ENCODE peak calls at places on chromosomes 3 and 15, in five cellular contexts. U, R, Q, E and Y are unnamed samples. For H3K27me3 and H3K36me3, the result is how much of the 10 kb centered on the place peaks cover.

GRCh38 chr3:57464801-57465200 is 79.3 kb downstream of the DNAH12 start:
- DNase-seq in R (no peak), E (peak), U (no peak), Q (peak), Y (no peak)

GRCh38 chr3:35524851-35525250 is 114.5 kb upstream of the ARPP21 start:
- DNase-seq in R (no peak), U (no peak), Q (peak), E (peak), Y (no peak)

GRCh38 chr15:92811514-92811913 is 88.6 kb upstream of the CHD2 start:
- DNase-seq in E (no peak), Q (no peak), R (no peak), U (no peak), Y (no peak)

GRCh38 chr15:57340673-57341259 is 35.5 kb upstream of the CGNL1 start:
- DNase-seq in R (no peak), E (peak), Q (peak), U (peak), Y (peak)

GRCh38 chr15:70633394-70633793 is 130.0 kb downstream of the UACA start:
- DNase-seq in E (no peak), U (no peak), Q (peak), R (no peak), Y (no peak)

GRCh38 chr15:89342840-89343239 is 8.2 kb upstream of the POLG start:
- DNase-seq in E (no peak), R (no peak), Q (no peak), U (no peak), Y (no peak)

GRCh38 chr3:125185758-125186245 is 26.7 kb downstream of the SLC12A8 start:
- DNase-seq in U (no peak), R (no peak), Q (no peak), E (no peak), Y (no peak)

GRCh38 chr3:172070269-172070668 is 30.9 kb downstream of the FNDC3B start:
- DNase-seq in Q (no peak), R (no peak), U (no peak), E (no peak), Y (no peak)

GRCh38 chr3:109234300-109234699 is 82.0 kb downstream of the DPPA2 start:
- DNase-seq in U (no peak), Q (peak), E (no peak), R (no peak), Y (no peak)

GRCh38 chr3:13621381-13622221 is 72.7 kb downstream of the FBLN2 start:
- DNase-seq in Q (no peak), R (no peak), E (no peak), U (no peak), Y (no peak)

GRCh38 chr3:39385456-39386098 is 2.4 kb downstream of the SLC25A38 start:
- DNase-seq in U (no peak), R (no peak), E (no peak), Q (no peak), Y (no peak)

GRCh38 chr3:195450731-195451229 is 8.0 kb upstream of the ACAP2 start:
- DNase-seq in E (no peak), R (no peak), U (peak), Q (no peak), Y (no peak)

GRCh38 chr15:76341366-76342045 is 4.9 kb downstream of the ISL2 start:
- DNase-seq in U (no peak), E (no peak), Q (peak), R (no peak), Y (peak)

GRCh38 chr15:34610388-34610787 is 26.9 kb upstream of the GOLGA8B start:
- DNase-seq in Q (peak), R (no peak), E (peak), U (no peak), Y (no peak)

GRCh38 chr15:57418640-57419039 is 42.3 kb downstream of the CGNL1 start:
- DNase-seq in Q (no peak), E (no peak), U (no peak), R (no peak), Y (no peak)

GRCh38 chr15:98076021-98076816 is 115.7 kb downstream of the ARRDC4 start:
- DNase-seq in Q (no peak), U (no peak), R (peak), E (no peak), Y (no peak)

GRCh38 chr3:38601971-38602550 is 47.4 kb downstream of the SCN5A start:
- DNase-seq in U (no peak), Q (no peak), R (no peak), E (no peak), Y (no peak)

GRCh38 chr3:94004301-94004910 is 24.0 kb downstream of the STX19 start:
- DNase-seq in R (no peak), E (peak), U (no peak), Q (peak), Y (no peak)

GRCh38 chr3:113557374-113557773 is 25.0 kb downstream of the SIDT1 start:
- DNase-seq in R (no peak), E (peak), Q (peak), U (no peak), Y (no peak)

GRCh38 chr3:23776352-23776891 is 29.3 kb upstream of the UBE2E1 start:
- DNase-seq in E (peak), R (no peak), U (no peak), Q (no peak), Y (no peak)

GRCh38 chr15:66897971-66898370 is 167.4 kb upstream of the SMAD3 start:
- DNase-seq in Q (no peak), R (no peak), E (no peak), U (no peak), Y (no peak)

GRCh38 chr15:44029940-44030568 is 165.0 kb downstream of the FRMD5 start:
- DNase-seq in E (no peak), R (no peak), Q (no peak), U (no peak), Y (no peak)

GRCh38 chr3:127604546-127605165 is 6.4 kb downstream of the MCM2 start:
- DNase-seq in R (no peak), E (no peak), U (no peak), Q (no peak), Y (no peak)

GRCh38 chr3:35498506-35499210 is 140.7 kb upstream of the ARPP21 start:
- DNase-seq in R (no peak), U (no peak), Q (no peak), E (no peak), Y (no peak)

GRCh38 chr3:56291244-56291680 is 177.0 kb downstream of the ERC2 start:
- DNase-seq in E (peak), Q (no peak), R (no peak), U (no peak), Y (no peak)

GRCh38 chr3:151159806-151160205 is 43.2 kb downstream of the GPR171 start:
- DNase-seq in E (no peak), U (no peak), Q (no peak), R (no peak), Y (no peak)

GRCh38 chr3:39178553-39178952 is 13.8 kb downstream of the XIRP1 start:
- DNase-seq in R (no peak), Q (no peak), E (no peak), U (no peak), Y (peak)

GRCh38 chr3:23341147-23341838 is 138.2 kb downstream of the UBE2E2 start:
- DNase-seq in U (no peak), Q (no peak), E (no peak), R (no peak), Y (no peak)

GRCh38 chr15:71780349-71780976 is 29.9 kb upstream of the NR2E3 start:
- DNase-seq in R (no peak), E (peak), Q (peak), U (peak), Y (no peak)

GRCh38 chr3:72380193-72380592 is 468.1 kb downstream of the SHQ1 start:
- DNase-seq in Q (no peak), R (no peak), U (no peak), E (peak), Y (no peak)

GRCh38 chr3:193846569-193846968 is 253.6 kb downstream of the OPA1 start:
- DNase-seq in E (no peak), Q (no peak), U (no peak), R (no peak), Y (no peak)

GRCh38 chr3:193843447-193844301 is 250.7 kb downstream of the OPA1 start:
- DNase-seq in Q (no peak), E (no peak), U (no peak), R (no peak), Y (peak)

GRCh38 chr3:193845144-193845543 is 252.1 kb downstream of the OPA1 start:
- DNase-seq in U (no peak), Q (no peak), R (no peak), E (no peak), Y (no peak)

GRCh38 chr3:193842832-193843446 is 249.9 kb downstream of the OPA1 start:
- DNase-seq in Q (no peak), R (no peak), U (no peak), E (no peak), Y (no peak)

DNA sequence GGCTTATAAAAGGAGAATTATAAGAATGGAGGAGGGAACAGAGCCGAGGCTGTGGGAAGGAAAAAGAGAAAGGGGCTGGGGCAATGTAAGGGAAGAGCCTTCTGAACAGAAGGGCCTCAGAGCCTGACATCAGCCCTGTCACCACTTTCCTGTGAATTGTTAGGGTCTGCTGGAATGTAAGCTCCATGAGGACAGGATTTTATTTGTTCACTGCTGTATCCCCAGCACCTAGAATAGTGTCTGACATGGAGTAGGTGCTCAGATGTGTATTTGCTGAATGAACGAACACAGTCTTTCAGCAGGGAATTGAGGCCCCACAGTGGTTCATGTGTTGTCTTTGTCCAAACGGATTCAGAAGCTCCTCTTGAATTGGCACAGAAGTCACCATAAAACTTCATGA is 251.5 kb downstream of the OPA1 start:
- DNase-seq in E (no peak), R (no peak), U (no peak), Q (no peak), Y (no peak)
- H3K27me3 ChIP-seq in E (half or more), R (under half), U (under half), Q (under half), Y (under half)

GRCh38 chr3:123713211-123713610 is 128.4 kb upstream of the HACD2 start:
- DNase-seq in Q (no peak), E (no peak), R (no peak), U (no peak), Y (no peak)

GRCh38 chr3:123711356-123711755 is 126.5 kb upstream of the HACD2 start:
- DNase-seq in R (no peak), Q (no peak), U (no peak), E (no peak), Y (no peak)

GRCh38 chr3:123716421-123716820 is 131.6 kb upstream of the HACD2 start:
- DNase-seq in U (no peak), Q (no peak), R (no peak), E (no peak), Y (no peak)

GRCh38 chr3:123708531-123708930 is 123.7 kb upstream of the HACD2 start:
- DNase-seq in R (no peak), U (no peak), E (no peak), Q (no peak), Y (no peak)

GRCh38 chr3:123712077-123712860 is 127.4 kb upstream of the HACD2 start:
- DNase-seq in U (no peak), E (no peak), Q (peak), R (no peak), Y (no peak)
- H3K36me3 ChIP-seq in U (under half), E (under half), Q (under half), R (under half), Y (under half)

DNA sequence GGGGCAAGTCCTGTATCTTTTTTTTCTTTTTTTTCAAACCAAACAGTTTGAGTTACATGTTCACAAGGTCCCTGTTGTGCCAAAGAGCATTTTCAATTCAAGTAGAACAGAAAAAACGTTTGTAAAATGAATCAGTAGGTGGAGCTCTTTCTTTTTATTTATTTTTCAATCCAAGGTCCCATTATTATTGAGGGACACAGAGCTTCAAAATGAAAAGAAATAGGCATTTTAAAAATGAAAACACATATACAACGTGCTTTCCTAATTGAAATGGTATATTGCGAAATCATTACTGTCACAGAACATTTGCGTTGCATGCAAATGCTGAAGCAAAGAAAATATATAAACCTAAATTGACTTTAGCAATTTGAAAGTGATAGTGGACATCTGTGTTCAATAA is 711.0 kb downstream of the MECOM start:
- DNase-seq in U (no peak), Q (no peak), R (no peak), E (no peak), Y (no peak)
- TF ChIP-seq CTCF in U (no peak), Q (peak), R (peak), E (no peak), Y (peak)

GRCh38 chr15:52787549-52788098 is 2.5 kb downstream of the ONECUT1 start:
- DNase-seq in Q (peak), R (no peak), E (no peak), U (no peak), Y (no peak)

GRCh38 chr15:52787123-52787503 is 3.0 kb downstream of the ONECUT1 start:
- DNase-seq in Q (peak), U (no peak), E (no peak), R (no peak), Y (no peak)

GRCh38 chr15:52785672-52786406 is 4.3 kb downstream of the ONECUT1 start:
- DNase-seq in Q (peak), U (no peak), R (no peak), E (no peak), Y (no peak)

GRCh38 chr15:52784799-52785671 is 5.1 kb downstream of the ONECUT1 start:
- DNase-seq in R (no peak), E (no peak), Q (peak), U (no peak), Y (no peak)

GRCh38 chr15:52786436-52787122 is 3.6 kb downstream of the ONECUT1 start:
- DNase-seq in Q (peak), U (no peak), E (no peak), R (no peak), Y (no peak)
- H3K27me3 ChIP-seq in Q (half or more), U (under half), E (half or more), R (half or more), Y (half or more)